ENCODE peak calls at places on chromosomes 2 and 18, in eight cellular contexts. Z, V, M, N, T, O, R and C are unnamed samples.

GRCh38 chr2:128172191-128172590 is 81.2 kb downstream of the UGGT1 start:
- DNase-seq in O (no peak), R (no peak), M (no peak), N (no peak), V (no peak), T (no peak), Z (peak; percentile 10), C (no peak)

GRCh38 chr2:146734042-146734715 is 1110.7 kb upstream of the ACVR2A start:
- DNase-seq in O (peak; percentile 87), M (no peak), R (no peak), V (no peak), N (peak; percentile 40), Z (peak; percentile 16), T (no peak), C (peak; percentile 10)

GRCh38 chr2:149994057-149994728 is 406.6 kb upstream of the MMADHC start:
- DNase-seq in T (no peak), Z (no peak), O (peak; percentile 55), M (no peak), R (no peak), N (no peak), V (peak; percentile 55), C (peak; percentile 92)

GRCh38 chr2:31217465-31218200 is at the start of gene CAPN14:
- DNase-seq in M (no peak), R (no peak), N (peak; percentile 59), V (no peak), Z (no peak), O (no peak), T (no peak), C (no peak)

GRCh38 chr18:68406761-68407160 is 308.1 kb downstream of the TMX3 start:
- DNase-seq in V (no peak), N (no peak), Z (no peak), O (no peak), R (no peak), T (no peak), M (no peak), C (no peak)

GRCh38 chr2:238890806-238891666 is 43.2 kb downstream of the TWIST2 start:
- DNase-seq in Z (no peak), N (no peak), T (no peak), O (no peak), M (no peak), V (no peak), R (no peak), C (no peak)

GRCh38 chr2:172680595-172681176 is 55.0 kb upstream of the RAPGEF4 start:
- DNase-seq in R (no peak), M (no peak), T (peak; percentile 13), Z (no peak), V (no peak), N (no peak), O (peak; percentile 80), C (no peak)

GRCh38 chr2:47269316-47270232 is 114.5 kb upstream of the STPG4 start:
- DNase-seq in Z (peak; percentile 42), N (no peak), T (peak; percentile 54), R (no peak), O (peak; percentile 96), M (no peak), V (peak; percentile 19), C (peak; percentile 92)

GRCh38 chr18:61322265-61322873 is 10.9 kb upstream of the CDH20 start:
- DNase-seq in R (no peak), Z (peak; percentile 36), O (peak; percentile 64), N (peak; percentile 62), V (no peak), T (peak; percentile 41), M (no peak), C (no peak)

GRCh38 chr2:203869207-203869606 is 1.6 kb downstream of the CTLA4 start:
- DNase-seq in M (peak; percentile 60), T (no peak), O (no peak), R (no peak), V (no peak), N (no peak), Z (no peak), C (no peak)

GRCh38 chr2:233002829-233003657 is 10.0 kb downstream of the NGEF start:
- DNase-seq in V (no peak), Z (no peak), M (no peak), R (no peak), N (no peak), T (no peak), O (no peak), C (no peak)

GRCh38 chr2:72035518-72036172 is 112.0 kb downstream of the CYP26B1 start:
- DNase-seq in Z (peak; percentile 27), O (peak; percentile 5), T (no peak), N (no peak), M (peak; percentile 90), V (no peak), R (no peak), C (no peak)

GRCh38 chr2:159012142-159012541 is 43.7 kb downstream of the TANC1 start:
- DNase-seq in V (no peak), N (no peak), Z (no peak), R (no peak), M (no peak), O (no peak), T (no peak), C (no peak)

GRCh38 chr18:14922965-14923565 is 175.1 kb downstream of the ANKRD30B start:
- DNase-seq in T (no peak), N (no peak), V (no peak), M (no peak), Z (no peak), O (no peak), R (no peak), C (no peak)

GRCh38 chr2:68813596-68813995 is 57.6 kb downstream of the BMP10 start:
- DNase-seq in M (no peak), N (no peak), O (no peak), R (no peak), V (no peak), T (no peak), Z (no peak), C (no peak)

GRCh38 chr18:59029663-59030421 is 109.8 kb upstream of the SEC11C start:
- DNase-seq in O (no peak), N (no peak), Z (no peak), M (no peak), R (no peak), V (no peak), T (no peak), C (no peak)

GRCh38 chr2:217792611-217793527 is 209.9 kb downstream of the TNS1 start:
- DNase-seq in M (peak; percentile 60), R (no peak), Z (no peak), N (no peak), V (no peak), O (peak; percentile 23), T (no peak), C (no peak)

GRCh38 chr2:23940262-23940975 is at the start of gene UBXN2A:
- DNase-seq in N (peak; percentile 91), O (peak; percentile 79), R (peak; percentile 70), T (peak; percentile 71), M (peak; percentile 92), V (peak; percentile 68), Z (peak; percentile 90), C (no peak)

GRCh38 chr2:233929352-233929843 is 12.2 kb downstream of the TRPM8 start:
- DNase-seq in R (no peak), O (peak; percentile 5), V (no peak), T (no peak), M (no peak), Z (no peak), N (no peak), C (no peak)

GRCh38 chr2:58055027-58055786 is 8.6 kb downstream of the VRK2 start:
- DNase-seq in V (no peak), O (no peak), T (no peak), M (no peak), Z (no peak), R (no peak), N (no peak), C (no peak)

GRCh38 chr18:46915800-46916550 is 1.3 kb downstream of the PIAS2 start:
- DNase-seq in N (no peak), M (no peak), O (no peak), V (no peak), T (no peak), Z (no peak), R (no peak), C (no peak)

GRCh38 chr2:96554293-96555145 is 18.0 kb downstream of the ARID5A start:
- DNase-seq in R (peak; percentile 54), O (peak; percentile 66), Z (peak; percentile 67), T (peak; percentile 69), V (peak; percentile 57), M (no peak), N (peak; percentile 83), C (no peak)

GRCh38 chr2:219041252-219041651 is at the start of gene CFAP65:
- DNase-seq in O (peak; percentile 73), R (no peak), N (peak; percentile 34), Z (peak; percentile 5), T (no peak), V (peak; percentile 34), M (no peak), C (no peak)

GRCh38 chr2:173667014-173667413 is 298.2 kb downstream of the SP3 start:
- DNase-seq in R (no peak), Z (no peak), V (no peak), T (no peak), N (no peak), M (no peak), O (no peak), C (no peak)

DNA sequence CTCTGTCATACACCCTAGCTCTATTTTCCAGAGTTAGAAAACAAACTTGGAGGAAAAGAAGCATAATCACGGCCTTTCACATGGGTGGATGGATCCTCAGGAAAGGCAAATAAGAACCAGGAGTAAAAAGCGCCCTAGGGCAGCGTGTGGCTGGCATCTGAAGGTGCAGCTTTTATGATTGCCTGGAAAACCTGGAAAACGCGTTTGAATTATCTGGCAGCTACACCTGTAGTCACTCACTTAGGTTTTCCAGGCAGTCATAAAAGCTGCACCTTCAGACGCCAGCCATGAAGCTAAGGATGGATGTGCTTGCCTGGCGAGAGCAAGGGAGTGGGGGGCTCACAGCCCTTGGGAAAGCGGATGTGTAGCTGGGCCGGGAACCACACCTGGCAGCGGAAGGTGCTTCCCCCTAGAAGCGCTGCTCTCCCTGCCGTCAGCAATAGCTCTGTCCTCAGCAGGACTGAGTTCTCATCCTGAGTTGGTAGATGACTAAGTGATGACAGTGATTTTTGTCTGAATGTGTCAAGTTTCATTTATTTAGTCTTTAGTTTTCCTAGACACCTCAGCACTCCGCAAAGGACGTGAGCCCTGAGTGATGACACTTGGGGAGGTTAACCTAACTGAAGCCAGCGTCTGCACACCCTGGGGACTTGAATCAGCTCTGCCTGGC is 82.0 kb downstream of the DCDC2C start:
- DNase-seq in M (peak; percentile 70), T (no peak), V (no peak), R (no peak), N (no peak), Z (no peak), O (no peak), C (no peak)
- TF ChIP-seq CTCF in M (no peak), T (no peak), V (no peak), R (no peak), N (no peak), Z (no peak), O (no peak), C (no peak)

GRCh38 chr2:230828272-230828961 is 36.3 kb upstream of the ITM2C start:
- DNase-seq in O (no peak), N (peak; percentile 63), M (no peak), Z (no peak), V (no peak), T (peak; percentile 45), R (no peak), C (no peak)
- H3K4me3 ChIP-seq in O (peak overlapping the region; percentile 3), N (peak overlapping the region; percentile 54), M (peak overlapping the region; percentile 45), Z (no peak overlapping the region), V (peak overlapping the region; percentile 17), T (peak overlapping the region; percentile 25), R (peak overlapping the region; percentile 35), C (peak overlapping the region; percentile 31)

GRCh38 chr18:48605408-48605845 is 66.6 kb downstream of the CTIF start:
- DNase-seq in O (peak; percentile 38), Z (peak; percentile 78), V (no peak), R (no peak), N (peak; percentile 37), M (no peak), T (no peak), C (no peak)
- TF ChIP-seq CTCF in O (peak; percentile 34), Z (peak; percentile 82), V (no peak), R (no peak), N (peak; percentile 22), M (no peak), T (peak; percentile 20), C (peak; percentile 50)

GRCh38 chr2:5695641-5696350 is 3.6 kb downstream of the SOX11 start:
- DNase-seq in R (no peak), Z (no peak), N (no peak), T (peak; percentile 8), M (peak; percentile 62), V (no peak), O (peak; percentile 14), C (no peak)
- H3K4me3 ChIP-seq in R (no peak overlapping the region), Z (no peak overlapping the region), N (no peak overlapping the region), T (peak overlapping the region; percentile 35), M (peak overlapping the region; percentile 50), V (no peak overlapping the region), O (peak overlapping the region; percentile 40), C (peak overlapping the region; percentile 31)